ENCODE peak calls at places on chromosomes 16 and 17, in four cellular contexts. X is lung, Q is uterus, K is A549. D is an unnamed sample.
A peak's percentile ranks its signal among the peaks of the same experiment; 100 is the strongest.

GRCh38 chr17:43880420-43880991 is 26.8 kb downstream of the MPP2 start:
- DNase-seq in X (no peak), K (peak; percentile 94), Q (no peak), D (peak; percentile 54)

GRCh38 chr17:2777242-2777867 is 18.9 kb upstream of the RAP1GAP2 start:
- DNase-seq in Q (no peak), X (no peak), K (no peak), D (no peak)

GRCh38 chr16:75380870-75381269 is 52.4 kb downstream of the CFDP1 start:
- DNase-seq in K (no peak), Q (no peak), X (no peak), D (no peak)

GRCh38 chr16:78485899-78486221 is 386.4 kb downstream of the WWOX start:
- DNase-seq in X (no peak), K (no peak), Q (no peak), D (no peak)

GRCh38 chr17:60832206-60832605 is 154.6 kb downstream of the BCAS3 start:
- DNase-seq in X (no peak), K (no peak), Q (no peak), D (no peak)

GRCh38 chr16:53629151-53629550 is 74.5 kb downstream of the RPGRIP1L start:
- DNase-seq in Q (no peak), K (no peak), X (no peak), D (no peak)

GRCh38 chr17:56982312-56982711 is 4.4 kb downstream of the SCPEP1 start:
- DNase-seq in K (no peak), X (no peak), Q (no peak), D (no peak)

GRCh38 chr17:83119987-83120864 is 40.8 kb downstream of the METRNL start:
- DNase-seq in Q (no peak), X (no peak), K (no peak), D (no peak)

GRCh38 chr17:46964315-46965265 is 14.5 kb downstream of the RPRML start:
- DNase-seq in Q (no peak), X (no peak), K (no peak), D (no peak)

GRCh38 chr16:2196162-2196980 is at the start of gene CASKIN1:
- DNase-seq in Q (no peak), K (no peak), X (no peak), D (no peak)

GRCh38 chr16:66427036-66427446 is at the start of gene BEAN1:
- DNase-seq in Q (no peak), K (peak; percentile 46), X (no peak), D (no peak)

GRCh38 chr16:8859913-8860881 is 8.6 kb downstream of the CARHSP1 start:
- DNase-seq in K (no peak), X (no peak), Q (peak; percentile 79), D (peak; percentile 70)

GRCh38 chr17:78896091-78896833 is 6.7 kb downstream of the CEP295NL start:
- DNase-seq in X (no peak), K (no peak), Q (no peak), D (no peak)

GRCh38 chr16:23252310-23252709 is 49.8 kb upstream of the SCNN1B start:
- DNase-seq in Q (no peak), X (no peak), K (no peak), D (no peak)

GRCh38 chr17:82915010-82915696 is 75.3 kb upstream of the ZNF750 start:
- DNase-seq in K (no peak), Q (no peak), X (no peak), D (no peak)

GRCh38 chr17:39617446-39618251 is 9.1 kb upstream of the PPP1R1B start:
- DNase-seq in Q (peak; percentile 40), X (peak; percentile 67), K (peak; percentile 80), D (peak; percentile 67)

GRCh38 chr16:66154801-66155200 is 211.7 kb upstream of the CDH5 start:
- DNase-seq in Q (no peak), K (no peak), X (no peak), D (no peak)

GRCh38 chr17:77564278-77564920 is 394.1 kb upstream of the TNRC6C start:
- DNase-seq in Q (no peak), X (no peak), K (no peak), D (no peak)

GRCh38 chr17:58468944-58469343 is 19.3 kb downstream of the HSF5 start:
- DNase-seq in K (no peak), Q (no peak), X (no peak), D (no peak)

GRCh38 chr17:19513897-19514488 is 19.7 kb upstream of the SLC47A1 start:
- DNase-seq in Q (peak; percentile 76), X (peak; percentile 69), K (peak; percentile 72), D (peak; percentile 91)

GRCh38 chr17:4599505-4600281 is 15.4 kb downstream of the SMTNL2 start:
- DNase-seq in X (peak; percentile 50), K (no peak), Q (peak; percentile 87), D (peak; percentile 36)

GRCh38 chr17:45306094-45306493 is 10.7 kb downstream of the MAP3K14 start:
- DNase-seq in Q (no peak), K (no peak), X (no peak), D (no peak)

GRCh38 chr17:33049781-33050414 is 58.3 kb downstream of the SPACA3 start:
- DNase-seq in Q (peak; percentile 22), K (peak; percentile 76), X (no peak), D (peak; percentile 72)

GRCh38 chr17:35536664-35537160 is 766 bp downstream of the SLFN12L start:
- DNase-seq in X (no peak), K (no peak), Q (no peak), D (no peak)
- H3K4me1 ChIP-seq in X (no peaks in the 10 kb centered on the region), K (no peaks in the 10 kb centered on the region), Q (no peaks in the 10 kb centered on the region), D (no peaks in the 10 kb centered on the region)

GRCh38 chr17:62090021-62090824 is 25.1 kb upstream of the MED13 start:
- DNase-seq in K (no peak), Q (no peak), X (no peak), D (no peak)

GRCh38 chr17:62089296-62089695 is 24.2 kb upstream of the MED13 start:
- DNase-seq in Q (no peak), K (no peak), X (no peak), D (no peak)

GRCh38 chr17:62083651-62084050 is 18.6 kb upstream of the MED13 start:
- DNase-seq in X (no peak), K (no peak), Q (no peak), D (no peak)

GRCh38 chr17:62090868-62091267 is 25.8 kb upstream of the MED13 start:
- DNase-seq in Q (no peak), X (no peak), K (no peak), D (no peak)

DNA sequence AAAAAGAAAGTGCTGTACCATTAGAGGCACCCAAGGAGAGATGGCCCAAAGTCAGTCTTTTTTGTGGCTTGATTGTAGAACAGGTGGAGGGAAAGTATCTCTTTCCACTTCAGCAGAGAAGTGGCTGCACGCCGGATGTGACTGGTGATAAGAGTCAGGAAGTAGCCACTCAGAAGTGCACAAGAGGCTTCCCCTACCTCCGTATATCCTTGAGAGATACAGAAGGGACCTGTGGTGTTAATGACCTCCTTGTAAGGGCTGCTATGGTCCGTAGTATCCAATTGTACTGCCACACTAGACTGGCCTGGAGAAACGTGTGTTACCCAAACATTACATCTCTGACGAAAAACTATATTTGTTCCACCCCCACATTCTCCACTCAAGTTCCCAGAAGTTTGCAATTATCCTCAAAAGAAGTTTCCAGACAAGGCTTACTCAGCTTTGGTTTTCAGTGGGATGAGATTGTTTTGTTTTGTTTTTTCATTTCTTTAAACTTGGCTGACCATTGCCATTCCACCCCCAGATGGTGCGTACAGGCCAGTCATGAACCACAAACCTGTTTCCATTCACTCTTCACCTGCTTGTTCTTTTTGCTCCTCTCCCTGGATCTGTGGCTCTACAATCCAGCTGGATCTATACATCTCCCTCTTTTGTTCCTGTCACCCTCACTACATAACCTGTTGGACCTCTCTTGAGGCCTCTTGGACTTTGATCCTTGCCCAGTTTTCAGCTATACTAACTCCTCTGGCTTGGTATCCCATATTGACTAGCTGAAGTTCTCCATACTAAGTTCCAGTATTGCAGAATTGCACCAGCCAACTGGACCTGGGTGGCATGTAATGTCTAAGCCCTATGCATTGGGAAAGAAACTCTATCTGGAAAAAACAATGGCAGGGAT is 20.7 kb upstream of the MED13 start:
- DNase-seq in Q (no peak), K (no peak), X (peak; percentile 30), D (no peak)
- TF ChIP-seq CTCF in Q (no peak), K (no peak), X (no peak), D (no peak)

GRCh38 chr17:50200447-50201225 is 795 bp downstream of the COL1A1 start:
- DNase-seq in K (peak; percentile 95), X (peak; percentile 90), Q (peak; percentile 97), D (peak; percentile 88)

GRCh38 chr17:50199651-50200446 is 1.6 kb downstream of the COL1A1 start:
- DNase-seq in X (peak; percentile 93), K (peak; percentile 96), Q (peak; percentile 98), D (peak; percentile 82)

GRCh38 chr17:50201226-50201854 is at the start of gene COL1A1:
- DNase-seq in Q (peak; percentile 94), X (peak; percentile 68), K (no peak), D (peak; percentile 42)

GRCh38 chr17:50198026-50198669 is 3.3 kb downstream of the COL1A1 start:
- DNase-seq in X (peak; percentile 57), Q (no peak), K (peak; percentile 86), D (peak; percentile 60)

DNA sequence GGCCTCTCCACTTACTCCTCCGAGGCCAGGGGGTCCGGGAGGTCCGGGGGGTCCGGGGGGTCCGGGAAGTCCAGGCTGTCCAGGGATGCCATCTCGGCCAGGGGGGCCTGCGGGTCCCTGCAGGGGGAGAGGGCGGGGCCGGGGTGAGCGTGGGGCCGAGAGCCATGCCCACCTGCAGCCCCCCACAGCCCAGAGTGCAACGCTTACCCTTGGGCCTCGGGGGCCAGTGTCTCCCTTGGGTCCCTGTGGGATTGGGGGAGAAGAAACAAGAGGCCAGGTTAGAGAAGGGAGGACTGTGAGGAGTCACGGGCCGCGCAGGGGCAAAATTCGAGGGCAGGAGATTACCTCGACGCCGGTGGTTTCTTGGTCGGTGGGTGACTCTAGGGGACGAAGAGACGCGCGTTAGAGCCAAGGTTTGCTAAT is 2.2 kb downstream of the COL1A1 start:
- DNase-seq in K (no peak), X (no peak), Q (no peak), D (no peak)
- H3K4me3 ChIP-seq in K (peak overlapping the region; percentile 47), X (no peak overlapping the region), Q (peak overlapping the region; percentile 96), D (no peak overlapping the region)

GRCh38 chr16:17347624-17348023 is 123.1 kb downstream of the XYLT1 start:
- DNase-seq in Q (no peak), X (no peak), K (no peak), D (no peak)

GRCh38 chr16:17346441-17346773 is 124.4 kb downstream of the XYLT1 start:
- DNase-seq in Q (no peak), K (no peak), X (no peak), D (no peak)

GRCh38 chr16:17348042-17348783 is 122.5 kb downstream of the XYLT1 start:
- DNase-seq in K (no peak), Q (no peak), X (no peak), D (no peak)

GRCh38 chr16:17348826-17349225 is 121.9 kb downstream of the XYLT1 start:
- DNase-seq in Q (no peak), K (no peak), X (no peak), D (no peak)

DNA sequence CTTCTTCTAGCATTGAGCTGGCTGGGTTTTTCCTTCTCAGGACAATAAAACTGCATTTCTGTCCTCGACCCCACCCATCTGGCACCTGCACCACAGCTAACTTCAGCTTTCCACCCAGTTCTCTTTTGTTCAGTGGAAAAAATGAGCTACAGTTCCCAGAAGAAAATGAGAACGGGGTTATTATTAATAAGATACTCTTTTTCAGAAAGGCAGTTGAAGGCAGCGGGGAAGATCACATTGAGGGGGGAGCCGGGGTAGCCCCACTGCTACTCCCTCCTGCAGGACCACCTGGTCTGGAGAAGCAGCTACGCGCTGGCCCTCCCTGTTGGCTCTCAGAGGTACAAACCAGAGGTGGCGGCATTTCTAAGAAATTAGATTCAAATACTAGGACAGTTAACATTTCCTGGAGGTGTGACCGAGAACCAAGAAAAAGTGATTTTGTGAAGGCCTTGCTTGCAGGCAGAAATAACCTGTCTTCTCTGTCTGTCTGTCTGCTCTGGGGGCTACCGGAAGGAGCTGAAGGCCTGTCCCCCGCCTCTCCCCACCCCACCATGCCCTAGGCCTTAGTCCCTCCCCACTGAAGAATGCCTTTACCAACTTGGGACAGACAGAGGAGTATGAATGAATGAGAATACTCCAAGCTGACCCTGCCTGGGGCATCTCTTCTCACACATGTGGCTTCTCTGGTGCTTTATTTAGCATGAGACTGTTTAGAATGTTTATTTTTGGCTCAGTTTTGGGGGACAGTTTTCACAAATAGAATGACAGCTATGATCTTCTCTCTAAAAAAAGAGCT is 123.8 kb downstream of the XYLT1 start:
- DNase-seq in Q (no peak), X (no peak), K (no peak), D (no peak)
- H3K4me1 ChIP-seq in Q (peaks cover 3% of the 10 kb centered on the region), X (peaks cover 10% of the 10 kb centered on the region), K (no peaks in the 10 kb centered on the region), D (peaks cover 3% of the 10 kb centered on the region)

D was measured in adrenal gland.